ENCODE peak calls at places on chromosome 4, in six cellular contexts. Q is AG04449; X is sigmoid colon; R is PC-3; N is CD8-positive, alpha-beta T cell; M is astrocyte of the spinal cord. I is an unnamed sample.

GRCh38 chr4:175092114-175092513 is 174.0 kb downstream of the ADAM29 start:
- DNase-seq in X (peak; percentile 54), R (no peak), M (no peak), N (no peak), Q (no peak), I (no peak)

GRCh38 chr4:306551-306961 is 1.3 kb upstream of the ZNF732 start:
- DNase-seq in M (no peak), N (no peak), R (no peak), X (no peak), Q (no peak), I (no peak)

GRCh38 chr4:72351521-72351920 is 217.5 kb downstream of the ADAMTS3 start:
- DNase-seq in N (no peak), R (no peak), M (no peak), X (no peak), Q (no peak), I (no peak)

GRCh38 chr4:74283614-74284013 is 24.7 kb upstream of the EPGN start:
- DNase-seq in R (peak; percentile 95), X (no peak), M (peak; percentile 65), Q (peak; percentile 47), N (no peak), I (peak; percentile 99)

GRCh38 chr4:7427326-7428260 is 7.1 kb downstream of the PSAPL1 start:
- DNase-seq in M (no peak), N (no peak), R (no peak), Q (no peak), X (peak; percentile 53), I (no peak)

GRCh38 chr4:140904904-140905303 is 148.7 kb upstream of the TBC1D9 start:
- DNase-seq in N (no peak), R (no peak), Q (no peak), X (no peak), M (no peak), I (no peak)

GRCh38 chr4:55008166-55009056 is 117.0 kb downstream of the KDR start:
- DNase-seq in X (no peak), M (no peak), Q (no peak), R (peak; percentile 38), N (no peak), I (peak; percentile 15)

GRCh38 chr4:108172231-108172779 is 3.6 kb upstream of the LEF1 start:
- DNase-seq in R (no peak), Q (no peak), N (peak; percentile 32), X (no peak), M (no peak), I (no peak)

GRCh38 chr4:156336516-156336915 is 382.9 kb upstream of the CTSO start:
- DNase-seq in Q (no peak), N (no peak), R (no peak), M (no peak), X (no peak), I (peak; percentile 29)

GRCh38 chr4:165784672-165785071 is 88.4 kb upstream of the TLL1 start:
- DNase-seq in N (no peak), R (peak; percentile 6), Q (no peak), M (peak; percentile 6), X (no peak), I (no peak)

GRCh38 chr4:75920327-75920726 is 18.1 kb upstream of the PPEF2 start:
- DNase-seq in N (no peak), R (no peak), Q (no peak), M (no peak), X (no peak), I (no peak)

GRCh38 chr4:102076622-102077021 is 268.7 kb downstream of the SLC39A8 start:
- DNase-seq in M (no peak), N (no peak), X (no peak), Q (no peak), R (peak; percentile 45), I (peak; percentile 69)

GRCh38 chr4:83128235-83128929 is 13.9 kb upstream of the PLAC8 start:
- DNase-seq in R (peak; percentile 76), N (no peak), Q (peak; percentile 78), X (no peak), M (peak; percentile 79), I (peak; percentile 89)

GRCh38 chr4:26178874-26179273 is 141.9 kb upstream of the RBPJ start:
- DNase-seq in N (no peak), Q (no peak), R (no peak), M (peak; percentile 59), X (peak; percentile 82), I (no peak)

GRCh38 chr4:37946503-37947179 is 13.6 kb upstream of the PTTG2 start:
- DNase-seq in X (no peak), R (no peak), M (no peak), Q (no peak), N (no peak), I (no peak)

GRCh38 chr4:118889313-118889694 is 650 bp downstream of the SYNPO2 start:
- DNase-seq in Q (no peak), X (peak; percentile 67), N (no peak), M (no peak), R (no peak), I (no peak)

GRCh38 chr4:130747842-130748241 is 1651.9 kb downstream of the C4orf33 start:
- DNase-seq in Q (no peak), R (peak; percentile 13), N (no peak), X (no peak), M (peak; percentile 24), I (peak; percentile 4)

GRCh38 chr4:137806420-137806819 is 274.1 kb upstream of the PCDH18 start:
- DNase-seq in Q (no peak), N (no peak), M (no peak), X (no peak), R (no peak), I (no peak)

DNA sequence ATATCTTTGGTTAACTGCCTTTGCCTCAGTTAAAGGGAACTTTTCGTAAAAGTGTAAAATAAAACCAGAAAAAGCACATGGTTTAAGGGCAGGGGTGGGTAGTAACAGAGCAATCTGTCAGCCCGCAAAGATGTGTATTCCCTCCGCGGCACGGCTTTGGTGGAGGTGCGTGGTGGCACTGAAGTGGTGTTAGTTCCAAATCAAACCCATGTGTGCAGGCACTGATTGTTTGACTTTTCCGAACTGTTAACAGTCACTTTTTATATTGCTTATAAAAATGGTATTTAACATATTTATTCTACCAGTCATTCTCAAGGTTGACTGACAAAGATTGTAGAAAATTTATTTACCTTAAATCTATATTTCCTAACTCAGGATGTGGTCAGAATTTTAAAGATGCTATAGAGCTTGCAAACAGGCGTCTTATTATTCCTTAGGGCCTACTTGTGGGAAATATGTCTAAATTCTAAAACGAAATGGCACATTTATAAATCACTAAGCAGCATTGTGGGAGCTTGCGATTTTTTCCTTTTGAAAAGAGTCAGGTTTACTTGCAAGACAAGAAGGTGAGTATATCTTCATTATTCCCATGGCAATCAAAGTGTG is 272.7 kb upstream of the PCDH18 start:
- DNase-seq in Q (no peak), M (no peak), N (no peak), R (peak; percentile 74), X (no peak), I (no peak)
- H3K4me3 ChIP-seq in Q (no peak overlapping the region), M (no peak overlapping the region), N (no peak overlapping the region), R (peak overlapping the region; percentile 57), X (no peak overlapping the region), I (no peak overlapping the region)

DNA sequence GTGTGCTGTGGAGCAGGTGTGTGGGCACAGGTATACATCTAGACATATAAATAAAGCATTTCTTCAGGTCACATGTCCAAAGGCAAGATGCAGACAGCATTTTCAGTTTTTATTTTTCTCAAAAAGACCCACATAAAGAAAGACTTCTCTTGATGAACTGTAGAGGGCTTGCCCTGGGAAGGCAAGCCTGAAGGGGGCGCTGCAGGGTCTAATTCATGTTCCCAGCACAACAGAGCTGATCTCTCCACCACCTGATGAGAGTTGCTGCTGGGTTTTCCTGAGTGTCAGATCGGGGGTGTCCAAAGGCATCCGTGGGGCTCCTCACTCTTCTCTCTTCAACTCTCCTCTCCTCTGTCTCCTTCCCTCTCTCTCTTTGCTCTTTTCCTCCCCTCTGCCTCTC is 26.6 kb downstream of the ADRA2C start:
- DNase-seq in Q (no peak), M (no peak), X (no peak), N (no peak), R (no peak), I (no peak)
- TF ChIP-seq CTCF in Q (no peak), M (no peak), X (no peak), N (no peak), R (peak; percentile 36), I (no peak)

GRCh38 chr4:151652841-151653547 is 107.8 kb downstream of the GATB start:
- DNase-seq in X (no peak), R (no peak), Q (no peak), M (peak; percentile 22), N (no peak), I (no peak)
- H3K4me3 ChIP-seq in X (no peak overlapping the region), R (no peak overlapping the region), Q (no peak overlapping the region), M (no peak overlapping the region), N (no peak overlapping the region), I (no peak overlapping the region)

DNA sequence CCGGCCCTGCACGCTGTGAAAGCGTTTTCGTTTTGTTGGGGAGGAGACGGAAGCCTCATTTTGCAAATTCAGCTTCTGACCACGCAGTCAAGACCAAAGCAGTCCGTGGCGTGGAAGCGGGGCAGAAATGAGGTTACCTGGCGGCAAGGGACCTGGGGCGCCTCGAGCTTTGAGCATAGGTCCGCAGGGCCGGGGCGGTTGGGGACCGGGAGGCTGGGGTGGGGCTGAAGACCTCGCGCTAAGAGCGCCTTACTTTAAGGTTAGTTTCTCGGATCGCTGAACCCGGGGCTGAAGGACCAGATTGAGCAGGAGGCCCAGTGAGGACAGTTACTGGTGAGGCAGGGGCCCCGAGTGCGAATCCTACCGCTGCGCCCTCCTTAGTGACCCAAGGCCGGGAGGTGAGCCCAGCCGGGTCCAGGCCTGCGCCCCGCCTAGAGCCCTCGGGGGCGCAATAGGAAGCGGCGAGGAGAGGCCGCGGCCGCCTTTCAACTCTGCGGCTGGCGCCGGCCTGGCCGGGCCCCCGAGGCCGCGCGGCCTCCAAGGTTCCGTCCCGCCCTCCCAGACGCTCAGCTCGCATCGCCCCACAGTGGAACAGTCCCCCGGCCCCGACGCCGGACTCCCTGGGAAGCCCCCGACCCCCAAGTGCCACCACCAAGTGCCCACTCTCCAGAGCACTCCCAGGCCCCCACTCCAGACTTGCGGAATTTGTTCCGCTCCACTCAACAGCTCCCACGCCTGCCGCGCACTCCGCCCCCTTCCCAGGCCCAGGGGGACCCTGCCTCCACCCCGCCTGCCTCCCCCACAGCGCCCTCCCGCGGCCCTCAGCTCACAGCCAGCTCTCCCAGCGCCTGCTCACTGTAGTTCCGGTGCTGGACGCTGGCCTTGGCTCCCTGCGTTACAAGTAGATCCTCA is 7.6 kb downstream of the MSX1 start:
- DNase-seq in R (no peak), M (peak; percentile 58), X (no peak), Q (no peak), N (no peak), I (no peak)
- TF ChIP-seq CTCF in R (peak; percentile 14), M (peak; percentile 45), X (no peak), Q (peak; percentile 20), N (no peak), I (no peak)

I was measured in bronchial epithelial cell.